ENCODE peak calls at places on chromosomes 13 and 19, in six cellular contexts. P, G, H, L, D and C are unnamed samples.

GRCh38 chr19:4929186-4929585 is 19.9 kb downstream of the UHRF1 start:
- DNase-seq in H (no peak), G (no peak), D (no peak), L (peak; percentile 55), P (no peak), C (no peak)

GRCh38 chr19:41367848-41368301 is 3.9 kb upstream of the B9D2 start:
- DNase-seq in D (no peak), G (no peak), P (no peak), H (peak; percentile 89), L (peak; percentile 93), C (peak; percentile 54)

GRCh38 chr13:51818276-51818675 is 14.3 kb upstream of the DHRS12 start:
- DNase-seq in G (no peak), P (no peak), L (no peak), H (no peak), D (no peak), C (no peak)

GRCh38 chr19:51338563-51339312 is 3.2 kb downstream of the VSIG10L start:
- DNase-seq in G (peak; percentile 93), L (peak; percentile 79), D (peak; percentile 97), H (peak; percentile 74), P (no peak), C (peak; percentile 94)

GRCh38 chr13:74287672-74288169 is 153.5 kb upstream of the KLF12 start:
- DNase-seq in D (peak; percentile 89), H (peak; percentile 65), G (peak; percentile 24), P (peak; percentile 44), L (peak; percentile 83), C (peak; percentile 54)

GRCh38 chr19:42532881-42533280 is 4.6 kb upstream of the CEACAM1 start:
- DNase-seq in D (peak; percentile 15), G (no peak), P (no peak), H (no peak), L (no peak), C (peak; percentile 0)

GRCh38 chr13:99830931-99831330 is 140.6 kb downstream of the ZIC5 start:
- DNase-seq in D (no peak), G (no peak), H (no peak), P (no peak), L (no peak), C (no peak)

GRCh38 chr13:43377149-43377548 is 353.8 kb downstream of the DNAJC15 start:
- DNase-seq in P (no peak), G (no peak), H (peak; percentile 55), D (no peak), L (no peak), C (no peak)

GRCh38 chr13:94073006-94073744 is 406.3 kb downstream of the DCT start:
- DNase-seq in D (no peak), L (peak; percentile 92), P (no peak), G (no peak), H (peak; percentile 72), C (no peak)

GRCh38 chr13:88345171-88345847 is 674.1 kb downstream of the SLITRK5 start:
- DNase-seq in P (no peak), D (no peak), G (peak; percentile 23), L (no peak), H (no peak), C (no peak)

GRCh38 chr13:106594986-106595385 is 27.0 kb upstream of the ARGLU1 start:
- DNase-seq in D (no peak), P (no peak), H (no peak), L (no peak), G (no peak), C (no peak)

GRCh38 chr19:15294591-15294990 is 37.7 kb downstream of the BRD4 start:
- DNase-seq in G (no peak), D (no peak), H (peak; percentile 40), P (no peak), L (no peak), C (no peak)

GRCh38 chr13:72137782-72138181 is 270.8 kb upstream of the DACH1 start:
- DNase-seq in H (no peak), L (no peak), D (no peak), G (no peak), P (no peak), C (no peak)

GRCh38 chr19:6793411-6793810 is 20.9 kb downstream of the VAV1 start:
- DNase-seq in D (no peak), P (no peak), H (no peak), G (no peak), L (no peak), C (no peak)

GRCh38 chr19:4970558-4971423 is 1.9 kb downstream of the KDM4B start:
- DNase-seq in P (no peak), L (peak; percentile 29), D (no peak), G (no peak), H (no peak), C (no peak)

GRCh38 chr19:32373614-32374295 is 28.3 kb downstream of the ZNF507 start:
- DNase-seq in D (no peak), L (peak; percentile 98), P (peak; percentile 96), G (no peak), H (peak; percentile 99), C (no peak)

GRCh38 chr13:59501004-59501403 is 662.7 kb downstream of the DIAPH3 start:
- DNase-seq in D (no peak), P (no peak), L (no peak), H (no peak), G (no peak), C (no peak)

GRCh38 chr19:32809254-32809653 is 60.3 kb downstream of the SLC7A9 start:
- DNase-seq in L (no peak), H (no peak), D (peak; percentile 78), G (no peak), P (no peak), C (no peak)

GRCh38 chr13:49403966-49404365 is 39.9 kb downstream of the CAB39L start:
- DNase-seq in P (no peak), L (no peak), D (no peak), H (no peak), G (no peak), C (no peak)

GRCh38 chr13:25588336-25589060 is 216.7 kb downstream of the ATP8A2 start:
- DNase-seq in H (no peak), D (no peak), G (no peak), P (no peak), L (no peak), C (no peak)

GRCh38 chr13:32642858-32643257 is 56.6 kb downstream of the PDS5B start:
- DNase-seq in L (no peak), P (no peak), G (no peak), H (no peak), D (no peak), C (no peak)

GRCh38 chr13:109840201-109840892 is 54.0 kb upstream of the IRS2 start:
- DNase-seq in P (peak; percentile 47), H (peak; percentile 39), D (peak; percentile 71), L (peak; percentile 34), G (no peak), C (no peak)

GRCh38 chr13:110233682-110234280 is 73.2 kb downstream of the COL4A1 start:
- DNase-seq in L (no peak), D (no peak), P (no peak), G (no peak), H (peak; percentile 63), C (no peak)

GRCh38 chr19:56808717-56809392 is 31.7 kb downstream of the PEG3 start:
- DNase-seq in H (no peak), L (no peak), P (no peak), G (no peak), D (no peak), C (no peak)

GRCh38 chr19:8324186-8325050 is 3.1 kb downstream of the RPS28 start:
- DNase-seq in P (no peak), L (no peak), H (no peak), D (no peak), G (no peak), C (no peak)

GRCh38 chr19:28694812-28695211 is 518.1 kb downstream of the UQCRFS1 start:
- DNase-seq in D (no peak), P (no peak), H (no peak), L (no peak), G (no peak), C (no peak)
- TF ChIP-seq CTCF in D (no peak), P (no peak), H (no peak), L (no peak), G (no peak), C (no peak)

DNA sequence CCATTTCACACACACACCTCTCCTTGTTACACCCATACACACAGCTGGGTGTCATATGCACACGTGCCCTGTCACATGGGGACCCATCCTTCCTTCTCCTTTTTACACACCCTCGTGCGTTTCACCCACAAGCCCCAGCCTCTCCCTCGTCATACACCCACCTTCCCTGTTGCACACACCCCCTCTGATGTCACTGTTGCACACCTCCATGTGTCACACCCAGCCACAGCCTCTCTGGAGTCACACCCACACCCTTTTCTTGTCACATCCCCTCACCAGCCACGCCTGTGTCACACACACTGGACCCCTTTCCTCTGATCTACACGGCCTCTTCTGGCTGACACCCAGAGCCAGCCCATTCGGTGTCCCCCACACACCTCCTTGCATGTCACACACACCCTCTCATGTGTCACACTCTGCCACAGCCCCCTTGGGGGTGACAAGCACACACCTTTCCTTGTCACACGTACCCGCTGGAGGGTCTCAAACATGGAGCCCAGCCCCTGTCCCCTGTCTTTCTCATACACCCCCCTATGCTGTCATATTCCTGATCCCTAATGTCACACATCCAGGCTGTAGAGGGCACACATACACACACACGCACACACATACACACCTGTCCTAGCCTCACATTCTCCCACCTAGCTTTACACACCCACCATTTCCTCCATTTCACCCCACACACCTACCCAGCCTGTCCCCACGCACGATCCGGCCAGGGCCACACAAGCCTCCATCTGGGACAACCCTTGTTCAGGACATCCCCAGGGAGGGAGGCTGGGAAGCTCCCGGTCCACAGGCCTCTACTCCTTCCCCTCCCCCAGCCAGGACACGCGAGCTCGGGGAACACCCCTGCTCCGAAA is 1.4 kb downstream of the NOVA2 start:
- DNase-seq in P (no peak), G (peak; percentile 52), D (no peak), L (no peak), H (no peak), C (no peak)
- TF ChIP-seq CTCF in P (no peak), G (no peak), D (no peak), L (no peak), H (no peak), C (no peak)

GRCh38 chr13:26719356-26719945 is 41.1 kb downstream of the GPR12 start:
- DNase-seq in H (no peak), L (no peak), P (peak; percentile 5), G (no peak), D (no peak), C (no peak)
- TF ChIP-seq CTCF in H (peak; percentile 26), L (peak; percentile 18), P (peak; percentile 29), G (peak; percentile 25), D (no peak), C (no peak)

DNA sequence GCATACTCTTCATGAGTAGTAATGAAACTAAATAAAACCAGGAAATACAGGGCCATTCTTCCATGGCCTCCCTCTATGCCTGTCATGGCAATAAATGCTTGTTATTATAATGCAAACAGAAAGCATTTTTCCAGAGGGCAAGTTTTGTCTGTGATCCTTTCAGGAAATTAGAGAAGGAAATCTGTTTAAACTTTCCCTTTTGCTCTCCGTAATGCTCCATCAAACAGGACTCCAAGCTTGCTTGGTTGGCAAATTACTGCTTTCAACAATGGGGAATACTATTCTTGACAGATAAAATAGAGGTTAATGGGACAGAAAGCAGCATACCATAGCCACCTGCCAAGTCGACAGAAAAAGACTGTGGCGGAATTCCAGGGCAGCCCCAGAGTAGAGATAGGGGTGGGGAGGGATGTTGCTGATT is 252.5 kb downstream of the LHFPL6 start:
- DNase-seq in G (no peak), D (no peak), H (no peak), P (no peak), L (no peak), C (no peak)
- TF ChIP-seq CTCF in G (no peak), D (no peak), H (no peak), P (no peak), L (no peak), C (no peak)